ENCODE peak calls at places on chromosomes 7 and 10, in six cellular contexts. G is A549, F is HepG2, T is IMR-90, R is HEK293T, W is GM12878. Z is an unnamed sample.

GRCh38 chr7:47478926-47479791 is 102.8 kb downstream of the TNS3 start:
- DNase-seq in G (no peak), F (no peak), T (no peak), R (no peak), W (no peak), Z (no peak)

GRCh38 chr7:101650579-101651081 is 21.5 kb upstream of the MYL10 start:
- DNase-seq in G (no peak), F (no peak), T (no peak), R (no peak), W (no peak), Z (no peak)

GRCh38 chr10:60148266-60148840 is 241.3 kb downstream of the ANK3 start:
- DNase-seq in G (no peak), F (no peak), T (peak), R (no peak), W (no peak), Z (no peak)

GRCh38 chr10:130900441-130901160 is 410.9 kb downstream of the TCERG1L start:
- DNase-seq in G (no peak), F (no peak), T (no peak), R (no peak), W (no peak), Z (no peak)

GRCh38 chr10:106474891-106475290 is 689.6 kb downstream of the SORCS1 start:
- DNase-seq in G (no peak), F (no peak), T (peak), R (no peak), W (no peak), Z (no peak)

GRCh38 chr10:48542471-48543210 is 62.2 kb downstream of the ARHGAP22 start:
- DNase-seq in G (no peak), F (no peak), T (no peak), R (no peak), W (no peak), Z (no peak)

GRCh38 chr10:451021-451471 is 238.4 kb downstream of the DIP2C start:
- DNase-seq in G (no peak), F (no peak), T (no peak), R (no peak), W (peak), Z (no peak)

GRCh38 chr10:11673346-11674330 is 62.2 kb upstream of the USP6NL start:
- DNase-seq in G (no peak), F (no peak), T (no peak), R (no peak), W (no peak), Z (no peak)

GRCh38 chr10:31274310-31274709 is 44.7 kb upstream of the ZEB1 start:
- DNase-seq in G (no peak), F (no peak), T (peak), R (no peak), W (no peak), Z (no peak)

GRCh38 chr7:101118856-101119255 is 8.0 kb upstream of the SERPINE1 start:
- DNase-seq in G (no peak), F (no peak), T (no peak), R (no peak), W (no peak), Z (no peak)

GRCh38 chr7:151785681-151785965 is 91.3 kb downstream of the PRKAG2 start:
- DNase-seq in G (no peak), F (no peak), T (no peak), R (no peak), W (no peak), Z (no peak)

GRCh38 chr10:44973323-44974081 is 5.1 kb downstream of the DEPP1 start:
- DNase-seq in G (no peak), F (no peak), T (no peak), R (no peak), W (no peak), Z (no peak)

GRCh38 chr10:80468002-80468401 is 13.9 kb downstream of the TSPAN14 start:
- DNase-seq in G (no peak), F (no peak), T (no peak), R (no peak), W (no peak), Z (peak)

GRCh38 chr10:104831272-104831671 is 190.2 kb downstream of the SORCS3 start:
- DNase-seq in G (no peak), F (no peak), T (no peak), R (no peak), W (no peak), Z (no peak)

GRCh38 chr10:79260803-79261740 is 86.2 kb upstream of the PPIF start:
- DNase-seq in G (no peak), F (peak), T (peak), R (no peak), W (no peak), Z (no peak)

GRCh38 chr10:78805176-78805575 is 263.6 kb upstream of the ZMIZ1 start:
- DNase-seq in G (no peak), F (no peak), T (peak), R (peak), W (no peak), Z (no peak)

GRCh38 chr10:53886325-53887300 is 914.4 kb downstream of the PCDH15 start:
- DNase-seq in G (no peak), F (peak), T (no peak), R (no peak), W (no peak), Z (no peak)

GRCh38 chr7:106187613-106188350 is 75.7 kb upstream of the SYPL1 start:
- DNase-seq in G (no peak), F (no peak), T (peak), R (no peak), W (no peak), Z (no peak)

GRCh38 chr7:17207220-17207619 is 91.2 kb upstream of the AHR start:
- DNase-seq in G (no peak), F (peak), T (peak), R (no peak), W (no peak), Z (no peak)

GRCh38 chr10:86642499-86642898 is 11.8 kb upstream of the OPN4 start:
- DNase-seq in G (peak), F (no peak), T (peak), R (peak), W (no peak), Z (peak)

GRCh38 chr7:91182819-91183405 is 81.3 kb upstream of the FZD1 start:
- DNase-seq in G (no peak), F (no peak), T (peak), R (no peak), W (no peak), Z (no peak)

GRCh38 chr7:2920956-2921708 is 77.0 kb upstream of the GNA12 start:
- DNase-seq in G (no peak), F (no peak), T (no peak), R (no peak), W (no peak), Z (peak)

GRCh38 chr10:85682621-85683020 is 684.0 kb downstream of the GRID1 start:
- DNase-seq in G (no peak), F (no peak), T (no peak), R (no peak), W (no peak), Z (no peak)

GRCh38 chr10:11930342-11930978 is 107.3 kb downstream of the PROSER2 start:
- DNase-seq in G (no peak), F (no peak), T (no peak), R (no peak), W (no peak), Z (no peak)

GRCh38 chr10:32210306-32211045 is 136.5 kb downstream of the EPC1 start:
- DNase-seq in G (peak), F (peak), T (peak), R (peak), W (no peak), Z (peak)

GRCh38 chr10:30756896-30757295 is 127.3 kb upstream of the LYZL2 start:
- DNase-seq in G (no peak), F (no peak), T (no peak), R (no peak), W (no peak), Z (no peak)

GRCh38 chr7:24801910-24802699 is 44.8 kb upstream of the GSDME start:
- DNase-seq in G (no peak), F (no peak), T (peak), R (no peak), W (no peak), Z (no peak)

GRCh38 chr7:3043544-3044395 is at the start of gene CARD11:
- DNase-seq in G (no peak), F (no peak), T (no peak), R (no peak), W (no peak), Z (peak)

GRCh38 chr7:146772581-146772980 is 656.0 kb downstream of the CNTNAP2 start:
- DNase-seq in G (no peak), F (no peak), T (no peak), R (peak), W (no peak), Z (no peak)

GRCh38 chr7:26397326-26397725 is 105.7 kb downstream of the SNX10 start:
- DNase-seq in G (no peak), F (no peak), T (no peak), R (no peak), W (no peak), Z (no peak)

GRCh38 chr10:88728107-88728763 is 22.2 kb downstream of the LIPK start:
- DNase-seq in G (no peak), F (peak), T (no peak), R (peak), W (no peak), Z (peak)
- TF ChIP-seq BHLHE40 in G (no peak), F (no peak), T (no peak), R (no peak), W (no peak), Z (no peak)

GRCh38 chr7:8151161-8151560 is 110.8 kb downstream of the ICA1 start:
- DNase-seq in G (no peak), F (no peak), T (no peak), R (no peak), W (no peak), Z (no peak)

GRCh38 chr7:8147760-8148463 is 114.1 kb downstream of the ICA1 start:
- DNase-seq in G (no peak), F (no peak), T (no peak), R (no peak), W (no peak), Z (no peak)

GRCh38 chr7:8146156-8146555 is 115.8 kb downstream of the ICA1 start:
- DNase-seq in G (no peak), F (no peak), T (no peak), R (no peak), W (no peak), Z (no peak)

GRCh38 chr7:8147004-8147403 is 115.0 kb downstream of the ICA1 start:
- DNase-seq in G (no peak), F (no peak), T (no peak), R (no peak), W (no peak), Z (no peak)

DNA sequence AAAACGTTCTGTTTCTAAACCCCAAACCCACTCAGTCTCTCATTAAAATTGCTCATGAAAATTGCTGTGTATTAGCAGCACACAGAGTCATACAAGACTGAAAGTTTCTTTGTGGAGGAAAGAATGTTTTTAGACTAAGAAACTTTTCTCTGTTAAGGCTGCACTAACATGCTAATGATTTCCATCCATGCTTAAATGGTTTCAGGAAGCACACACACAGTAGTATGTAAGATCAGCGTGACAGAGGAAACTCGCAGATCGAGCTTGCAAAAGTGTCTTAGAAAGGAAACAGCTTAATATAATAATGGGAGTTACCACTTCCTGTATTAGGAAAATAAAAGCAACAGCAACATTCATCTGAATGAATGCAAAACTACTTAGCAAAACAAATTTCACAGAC is 112.7 kb downstream of the ICA1 start:
- DNase-seq in G (no peak), F (no peak), T (no peak), R (no peak), W (no peak), Z (no peak)
- TF ChIP-seq BHLHE40 in G (no peak), F (no peak), T (no peak), R (no peak), W (no peak), Z (no peak)

GRCh38 chr7:92295391-92295790 is 49.6 kb downstream of the ANKIB1 start:
- DNase-seq in G (no peak), F (no peak), T (no peak), R (no peak), W (no peak), Z (no peak)

GRCh38 chr7:92297736-92298135 is 52.0 kb downstream of the ANKIB1 start:
- DNase-seq in G (no peak), F (no peak), T (no peak), R (no peak), W (no peak), Z (no peak)

GRCh38 chr7:92296235-92296634 is 50.5 kb downstream of the ANKIB1 start:
- DNase-seq in G (no peak), F (no peak), T (no peak), R (no peak), W (no peak), Z (no peak)

GRCh38 chr7:92293887-92294616 is 48.3 kb downstream of the ANKIB1 start:
- DNase-seq in G (no peak), F (no peak), T (peak), R (no peak), W (no peak), Z (no peak)

GRCh38 chr7:92296898-92297435 is 51.2 kb downstream of the ANKIB1 start:
- DNase-seq in G (no peak), F (no peak), T (no peak), R (no peak), W (no peak), Z (no peak)
- TF ChIP-seq BHLHE40 in G (no peak), F (no peak), T (no peak), R (no peak), W (no peak), Z (no peak)

DNA sequence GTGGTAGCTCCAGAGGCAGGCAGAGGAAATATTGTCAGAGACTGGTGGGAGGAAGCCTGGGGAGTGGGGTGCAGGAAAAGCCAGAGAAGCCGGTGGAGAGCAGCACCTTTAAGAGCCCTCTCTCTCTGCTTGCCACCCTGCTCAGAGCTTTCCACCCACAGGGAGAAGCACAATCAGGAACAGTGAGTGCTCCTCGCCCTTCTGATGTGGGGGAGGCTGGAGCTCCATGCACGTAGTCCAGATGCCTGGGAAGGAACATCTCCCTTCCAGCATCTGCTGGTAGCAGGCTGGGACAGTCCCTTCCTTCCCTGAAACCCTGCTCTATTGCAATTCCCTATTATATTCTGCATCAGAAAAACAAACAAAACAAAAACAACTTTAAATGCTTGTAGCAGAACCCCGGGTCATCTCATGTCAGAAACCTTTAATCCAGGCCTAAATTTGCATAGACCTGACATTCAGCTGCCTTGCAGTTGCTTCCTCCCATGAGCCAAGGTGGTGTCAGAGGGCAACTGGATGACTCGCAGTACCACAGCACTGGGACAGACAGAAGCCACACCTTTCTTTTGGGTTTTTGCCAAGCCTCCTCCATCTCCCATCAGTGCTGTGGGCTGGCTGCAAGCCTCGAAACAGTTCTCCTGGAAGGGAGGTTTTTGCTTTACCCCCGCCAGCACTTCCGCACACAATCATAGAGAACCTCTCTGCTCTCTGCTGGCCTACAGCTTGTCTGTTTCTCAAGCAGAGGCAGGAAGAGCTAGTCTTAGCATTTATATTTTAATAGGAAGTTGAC is 13.1 kb downstream of the AVPI1 start:
- DNase-seq in G (no peak), F (no peak), T (peak), R (no peak), W (no peak), Z (peak)
- TF ChIP-seq BHLHE40 in G (no peak), F (no peak), T (no peak), R (no peak), W (no peak), Z (no peak)

DNA sequence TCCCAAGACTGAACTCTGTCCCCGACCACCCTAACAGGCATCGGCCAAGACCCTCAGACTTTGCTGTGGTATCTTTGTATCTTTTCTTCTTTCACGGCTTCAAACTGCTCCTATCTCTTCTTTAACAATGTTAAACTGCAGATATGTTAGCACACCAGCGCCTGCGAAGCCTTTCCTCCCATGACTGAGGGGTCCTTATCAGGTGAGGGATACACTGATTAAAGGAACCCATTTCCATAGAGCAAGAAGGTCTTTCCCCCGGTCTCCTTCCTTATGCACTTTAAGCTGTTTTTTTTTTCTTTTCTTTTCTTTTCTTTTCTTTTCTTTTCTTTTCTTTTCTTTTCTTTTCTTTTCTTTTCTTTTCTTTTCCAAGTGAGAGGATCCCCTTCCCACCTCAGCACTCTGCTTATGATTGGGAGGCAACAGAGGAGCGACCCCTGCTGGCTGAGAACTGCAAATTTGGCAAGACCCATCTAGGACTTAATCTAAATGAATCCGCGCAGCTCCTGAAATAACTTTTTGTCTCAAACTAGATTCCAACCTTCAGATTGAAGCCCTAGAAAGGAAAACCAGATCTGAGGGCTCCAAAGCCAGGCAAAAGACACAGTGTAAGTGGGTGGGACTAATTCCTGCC is 109.9 kb downstream of the ITGB8 start:
- DNase-seq in G (peak), F (peak), T (peak), R (peak), W (no peak), Z (peak)
- TF ChIP-seq BHLHE40 in G (no peak), F (no peak), T (no peak), R (no peak), W (no peak), Z (no peak)

GRCh38 chr10:13346912-13347234 is 1.2 kb downstream of the SEPHS1 start:
- DNase-seq in G (peak), F (no peak), T (no peak), R (no peak), W (no peak), Z (no peak)
- TF ChIP-seq BHLHE40 in G (no peak), F (no peak), T (no peak), R (no peak), W (no peak), Z (no peak)

DNA sequence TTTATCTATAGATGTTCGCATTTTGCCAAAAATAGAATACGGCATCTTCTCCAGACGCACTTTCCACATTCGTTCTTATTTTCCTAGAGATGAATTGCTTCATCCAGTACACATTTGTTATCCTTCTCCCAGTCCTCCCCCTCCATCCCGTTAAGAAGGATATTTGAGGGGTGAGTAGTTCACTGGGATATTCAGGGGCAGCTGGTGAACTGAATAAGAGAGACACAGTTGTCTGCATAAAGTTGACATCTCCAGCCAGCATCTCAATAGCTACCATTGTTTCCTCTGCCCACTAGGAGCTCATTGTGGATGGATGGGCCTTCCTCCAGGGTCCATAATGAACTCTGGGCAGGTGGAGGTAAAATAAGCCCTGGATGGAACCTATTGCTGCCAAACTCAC is 456.8 kb upstream of the NRP1 start:
- DNase-seq in G (no peak), F (peak), T (peak), R (no peak), W (no peak), Z (no peak)
- TF ChIP-seq BHLHE40 in G (no peak), F (no peak), T (no peak), R (no peak), W (no peak), Z (no peak)

DNA sequence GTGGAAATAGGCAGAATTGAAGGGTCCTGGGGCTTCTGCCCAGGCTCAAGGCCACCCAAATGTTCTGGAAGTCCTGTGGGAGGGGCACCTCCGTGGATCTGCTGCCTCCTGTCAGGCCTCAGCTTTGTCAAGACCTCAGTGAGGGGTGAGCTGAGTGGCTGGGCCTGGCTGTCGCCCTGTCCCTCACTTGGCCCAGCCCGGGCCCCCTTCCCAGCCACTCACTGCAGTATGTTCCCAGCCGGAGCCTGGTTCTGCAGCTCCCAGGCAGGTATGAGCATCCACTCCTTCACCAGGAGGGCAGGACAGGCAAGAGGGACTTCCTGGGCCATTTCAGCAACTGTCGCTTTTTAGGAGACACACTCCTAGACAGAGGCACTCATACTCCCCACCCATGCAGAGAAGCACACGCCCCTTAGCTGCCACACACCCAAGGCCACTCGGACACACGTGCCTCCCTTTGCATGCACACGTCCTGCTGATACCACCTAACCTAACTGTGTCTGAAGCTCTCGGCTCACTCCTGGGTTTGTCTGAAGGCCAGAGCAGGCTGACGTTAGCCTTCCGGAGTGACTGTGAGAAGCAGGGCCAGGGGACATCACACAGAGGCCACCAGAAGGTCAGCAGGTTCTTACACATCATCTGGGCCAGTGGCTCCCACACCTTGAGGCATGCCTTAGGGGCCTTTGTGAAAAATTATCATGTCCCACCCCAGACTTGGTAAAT is 72.2 kb upstream of the COL13A1 start:
- DNase-seq in G (no peak), F (no peak), T (no peak), R (no peak), W (no peak), Z (no peak)
- TF ChIP-seq BHLHE40 in G (no peak), F (no peak), T (no peak), R (no peak), W (no peak), Z (peak)

GRCh38 chr10:15150563-15150962 is 17.9 kb downstream of the NMT2 start:
- DNase-seq in G (no peak), F (peak), T (no peak), R (no peak), W (no peak), Z (no peak)
- TF ChIP-seq BHLHE40 in G (no peak), F (no peak), T (no peak), R (no peak), W (no peak), Z (no peak)

Z was measured in K562.